ENCODE peak calls at places on chromosome 10, in seven cellular contexts. One of them, this sample, is unnamed.

GRCh38 chr10:117653170-117653515 is 110.6 kb downstream of the EMX2 start:
- DNase-seq in fibroblast of mammary gland: peak
- DNase-seq in HepG2: peak
- DNase-seq in cardiac muscle cell: no peak
- DNase-seq in hepatocyte: peak
- DNase-seq in brain microvascular endothelial cell: peak
- DNase-seq in AG09309: peak
- DNase-seq in this sample: no peak

GRCh38 chr10:96767611-96768010 is 47.3 kb upstream of the PIK3AP1 start:
- DNase-seq in AG09309: no peak
- DNase-seq in brain microvascular endothelial cell: no peak
- DNase-seq in hepatocyte: no peak
- DNase-seq in cardiac muscle cell: no peak
- DNase-seq in HepG2: no peak
- DNase-seq in fibroblast of mammary gland: no peak
- DNase-seq in this sample: no peak

GRCh38 chr10:42594246-42594650 is 44.1 kb downstream of the ZNF33B start:
- DNase-seq in brain microvascular endothelial cell: peak
- DNase-seq in hepatocyte: no peak
- DNase-seq in HepG2: no peak
- DNase-seq in cardiac muscle cell: no peak
- DNase-seq in fibroblast of mammary gland: peak
- DNase-seq in AG09309: peak
- DNase-seq in this sample: no peak

GRCh38 chr10:30970760-30971460 is 60.8 kb downstream of the ZNF438 start:
- DNase-seq in fibroblast of mammary gland: peak
- DNase-seq in hepatocyte: no peak
- DNase-seq in brain microvascular endothelial cell: no peak
- DNase-seq in HepG2: no peak
- DNase-seq in AG09309: no peak
- DNase-seq in cardiac muscle cell: no peak
- DNase-seq in this sample: no peak

GRCh38 chr10:103254538-103255325 is 9.0 kb downstream of the RPEL1 start:
- DNase-seq in HepG2: no peak
- DNase-seq in fibroblast of mammary gland: peak
- DNase-seq in hepatocyte: no peak
- DNase-seq in cardiac muscle cell: no peak
- DNase-seq in AG09309: no peak
- DNase-seq in brain microvascular endothelial cell: peak
- DNase-seq in this sample: no peak

GRCh38 chr10:133156674-133157579 is 3.1 kb upstream of the KNDC1 start:
- DNase-seq in brain microvascular endothelial cell: no peak
- DNase-seq in HepG2: no peak
- DNase-seq in hepatocyte: no peak
- DNase-seq in fibroblast of mammary gland: no peak
- DNase-seq in cardiac muscle cell: no peak
- DNase-seq in AG09309: no peak
- DNase-seq in this sample: no peak

GRCh38 chr10:88944813-88945212 is 7.8 kb downstream of the ACTA2 start:
- DNase-seq in fibroblast of mammary gland: no peak
- DNase-seq in hepatocyte: no peak
- DNase-seq in AG09309: no peak
- DNase-seq in cardiac muscle cell: no peak
- DNase-seq in HepG2: no peak
- DNase-seq in brain microvascular endothelial cell: no peak
- DNase-seq in this sample: no peak

GRCh38 chr10:119620241-119620753 is 23.5 kb upstream of the TIAL1 start:
- DNase-seq in brain microvascular endothelial cell: peak
- DNase-seq in fibroblast of mammary gland: peak
- DNase-seq in AG09309: no peak
- DNase-seq in HepG2: no peak
- DNase-seq in hepatocyte: no peak
- DNase-seq in cardiac muscle cell: no peak
- DNase-seq in this sample: no peak

GRCh38 chr10:123553810-123554430 is 112.2 kb upstream of the GPR26 start:
- DNase-seq in AG09309: no peak
- DNase-seq in fibroblast of mammary gland: no peak
- DNase-seq in cardiac muscle cell: no peak
- DNase-seq in HepG2: no peak
- DNase-seq in hepatocyte: no peak
- DNase-seq in brain microvascular endothelial cell: no peak
- DNase-seq in this sample: no peak

GRCh38 chr10:113480828-113481502 is 71.9 kb upstream of the HABP2 start:
- DNase-seq in AG09309: no peak
- DNase-seq in hepatocyte: no peak
- DNase-seq in brain microvascular endothelial cell: no peak
- DNase-seq in cardiac muscle cell: no peak
- DNase-seq in fibroblast of mammary gland: no peak
- DNase-seq in HepG2: no peak
- DNase-seq in this sample: no peak

GRCh38 chr10:63611078-63611477 is 89.9 kb downstream of the REEP3 start:
- DNase-seq in HepG2: no peak
- DNase-seq in AG09309: no peak
- DNase-seq in cardiac muscle cell: no peak
- DNase-seq in brain microvascular endothelial cell: no peak
- DNase-seq in hepatocyte: no peak
- DNase-seq in fibroblast of mammary gland: peak
- DNase-seq in this sample: no peak

GRCh38 chr10:121468726-121469125 is 129.5 kb downstream of the FGFR2 start:
- DNase-seq in cardiac muscle cell: no peak
- DNase-seq in fibroblast of mammary gland: no peak
- DNase-seq in hepatocyte: no peak
- DNase-seq in AG09309: no peak
- DNase-seq in HepG2: no peak
- DNase-seq in brain microvascular endothelial cell: no peak
- DNase-seq in this sample: no peak

GRCh38 chr10:110414563-110415309 is 83.0 kb upstream of the DUSP5 start:
- DNase-seq in hepatocyte: no peak
- DNase-seq in brain microvascular endothelial cell: peak
- DNase-seq in cardiac muscle cell: no peak
- DNase-seq in AG09309: no peak
- DNase-seq in HepG2: peak
- DNase-seq in fibroblast of mammary gland: no peak
- DNase-seq in this sample: no peak

GRCh38 chr10:59895629-59896116 is 10.7 kb downstream of the CCDC6 start:
- DNase-seq in AG09309: no peak
- DNase-seq in cardiac muscle cell: no peak
- DNase-seq in hepatocyte: peak
- DNase-seq in fibroblast of mammary gland: no peak
- DNase-seq in brain microvascular endothelial cell: no peak
- DNase-seq in HepG2: peak
- DNase-seq in this sample: no peak

GRCh38 chr10:688287-688620 is 1.2 kb downstream of the DIP2C start:
- DNase-seq in brain microvascular endothelial cell: no peak
- DNase-seq in hepatocyte: no peak
- DNase-seq in cardiac muscle cell: no peak
- DNase-seq in AG09309: no peak
- DNase-seq in HepG2: no peak
- DNase-seq in fibroblast of mammary gland: peak
- DNase-seq in this sample: no peak

GRCh38 chr10:76583711-76584161 is 1053.9 kb downstream of the KCNMA1 start:
- DNase-seq in hepatocyte: peak
- DNase-seq in AG09309: peak
- DNase-seq in cardiac muscle cell: peak
- DNase-seq in fibroblast of mammary gland: peak
- DNase-seq in HepG2: no peak
- DNase-seq in brain microvascular endothelial cell: peak
- DNase-seq in this sample: no peak

GRCh38 chr10:80168679-80169380 is 36.3 kb downstream of the PLAC9 start:
- DNase-seq in AG09309: no peak
- DNase-seq in HepG2: no peak
- DNase-seq in fibroblast of mammary gland: no peak
- DNase-seq in hepatocyte: no peak
- DNase-seq in cardiac muscle cell: no peak
- DNase-seq in brain microvascular endothelial cell: no peak
- DNase-seq in this sample: no peak

GRCh38 chr10:71077796-71078453 is 134.4 kb upstream of the UNC5B start:
- DNase-seq in HepG2: no peak
- DNase-seq in AG09309: no peak
- DNase-seq in fibroblast of mammary gland: no peak
- DNase-seq in cardiac muscle cell: no peak
- DNase-seq in hepatocyte: no peak
- DNase-seq in brain microvascular endothelial cell: no peak
- DNase-seq in this sample: peak

GRCh38 chr10:119279441-119279840 is 72.1 kb downstream of the GRK5 start:
- DNase-seq in AG09309: no peak
- DNase-seq in cardiac muscle cell: no peak
- DNase-seq in HepG2: no peak
- DNase-seq in brain microvascular endothelial cell: no peak
- DNase-seq in fibroblast of mammary gland: no peak
- DNase-seq in hepatocyte: no peak
- DNase-seq in this sample: no peak

GRCh38 chr10:34838366-34838900 is 23.3 kb upstream of the PARD3 start:
- DNase-seq in brain microvascular endothelial cell: no peak
- DNase-seq in hepatocyte: no peak
- DNase-seq in HepG2: no peak
- DNase-seq in fibroblast of mammary gland: no peak
- DNase-seq in AG09309: no peak
- DNase-seq in cardiac muscle cell: no peak
- DNase-seq in this sample: no peak

GRCh38 chr10:126940670-126941069 is 35.4 kb downstream of the DOCK1 start:
- DNase-seq in fibroblast of mammary gland: no peak
- DNase-seq in AG09309: no peak
- DNase-seq in cardiac muscle cell: no peak
- DNase-seq in hepatocyte: no peak
- DNase-seq in HepG2: no peak
- DNase-seq in brain microvascular endothelial cell: no peak
- DNase-seq in this sample: no peak

GRCh38 chr10:73289958-73290357 is 37.5 kb upstream of the MRPS16 start:
- DNase-seq in cardiac muscle cell: no peak
- DNase-seq in hepatocyte: no peak
- DNase-seq in fibroblast of mammary gland: no peak
- DNase-seq in HepG2: no peak
- DNase-seq in brain microvascular endothelial cell: no peak
- DNase-seq in AG09309: no peak
- DNase-seq in this sample: no peak

GRCh38 chr10:73096041-73096451 is 620 bp downstream of the P4HA1 start:
- DNase-seq in AG09309: no peak
- DNase-seq in HepG2: no peak
- DNase-seq in hepatocyte: peak
- DNase-seq in cardiac muscle cell: peak
- DNase-seq in fibroblast of mammary gland: peak
- DNase-seq in brain microvascular endothelial cell: peak
- DNase-seq in this sample: peak

GRCh38 chr10:36344240-36344639 is 702.1 kb upstream of the FZD8 start:
- DNase-seq in fibroblast of mammary gland: peak
- DNase-seq in brain microvascular endothelial cell: no peak
- DNase-seq in HepG2: no peak
- DNase-seq in AG09309: no peak
- DNase-seq in cardiac muscle cell: no peak
- DNase-seq in hepatocyte: no peak
- DNase-seq in this sample: no peak

GRCh38 chr10:36345770-36346169 is 703.7 kb upstream of the FZD8 start:
- DNase-seq in hepatocyte: no peak
- DNase-seq in cardiac muscle cell: no peak
- DNase-seq in brain microvascular endothelial cell: no peak
- DNase-seq in AG09309: no peak
- DNase-seq in fibroblast of mammary gland: peak
- DNase-seq in HepG2: no peak
- DNase-seq in this sample: no peak

GRCh38 chr10:36341466-36341865 is 699.4 kb upstream of the FZD8 start:
- DNase-seq in cardiac muscle cell: no peak
- DNase-seq in brain microvascular endothelial cell: peak
- DNase-seq in AG09309: no peak
- DNase-seq in hepatocyte: no peak
- DNase-seq in fibroblast of mammary gland: no peak
- DNase-seq in HepG2: no peak
- DNase-seq in this sample: no peak

GRCh38 chr10:36342781-36343180 is 700.7 kb upstream of the FZD8 start:
- DNase-seq in fibroblast of mammary gland: no peak
- DNase-seq in HepG2: no peak
- DNase-seq in hepatocyte: no peak
- DNase-seq in cardiac muscle cell: no peak
- DNase-seq in brain microvascular endothelial cell: no peak
- DNase-seq in AG09309: no peak
- DNase-seq in this sample: no peak

DNA sequence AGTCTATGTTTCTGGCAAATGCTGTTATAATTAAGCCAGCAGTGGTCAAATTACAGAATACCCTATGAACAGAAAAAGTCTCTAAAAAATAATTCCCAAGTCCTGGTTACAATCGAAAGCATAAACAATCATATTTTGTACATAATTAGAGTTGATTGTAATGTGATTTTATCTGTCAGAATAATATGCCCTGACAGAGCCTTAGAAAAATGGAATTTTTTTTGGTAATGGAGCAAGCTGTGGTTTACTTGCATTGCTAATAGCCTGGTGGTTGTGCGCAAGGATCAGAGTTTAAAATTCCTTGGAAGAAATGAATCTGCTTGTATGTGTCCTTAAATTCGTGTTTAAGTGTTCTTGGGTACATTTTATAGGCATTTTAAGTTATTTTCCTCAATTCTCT is 702.7 kb upstream of the FZD8 start:
- DNase-seq in HepG2: no peak
- DNase-seq in cardiac muscle cell: no peak
- DNase-seq in brain microvascular endothelial cell: no peak
- DNase-seq in fibroblast of mammary gland: no peak
- DNase-seq in AG09309: no peak
- DNase-seq in hepatocyte: no peak
- DNase-seq in this sample: no peak
- TF ChIP-seq CTCF in HepG2: no peak
- TF ChIP-seq CTCF in cardiac muscle cell: no peak
- TF ChIP-seq CTCF in brain microvascular endothelial cell: no peak
- TF ChIP-seq CTCF in fibroblast of mammary gland: no peak
- TF ChIP-seq CTCF in AG09309: no peak
- TF ChIP-seq CTCF in hepatocyte: no peak
- TF ChIP-seq CTCF in this sample: no peak

GRCh38 chr10:61662794-61663259 is at the start of gene CABCOCO1:
- DNase-seq in cardiac muscle cell: peak
- DNase-seq in brain microvascular endothelial cell: peak
- DNase-seq in AG09309: no peak
- DNase-seq in fibroblast of mammary gland: peak
- DNase-seq in HepG2: no peak
- DNase-seq in hepatocyte: peak
- DNase-seq in this sample: peak
- TF ChIP-seq CTCF in cardiac muscle cell: peak
- TF ChIP-seq CTCF in brain microvascular endothelial cell: no peak
- TF ChIP-seq CTCF in AG09309: peak
- TF ChIP-seq CTCF in fibroblast of mammary gland: no peak
- TF ChIP-seq CTCF in HepG2: peak
- TF ChIP-seq CTCF in hepatocyte: peak
- TF ChIP-seq CTCF in this sample: peak

GRCh38 chr10:23981520-23982309 is 227.2 kb upstream of the KIAA1217 start:
- DNase-seq in hepatocyte: no peak
- DNase-seq in HepG2: no peak
- DNase-seq in cardiac muscle cell: no peak
- DNase-seq in AG09309: no peak
- DNase-seq in brain microvascular endothelial cell: no peak
- DNase-seq in fibroblast of mammary gland: no peak
- DNase-seq in this sample: no peak
- TF ChIP-seq CTCF in hepatocyte: peak
- TF ChIP-seq CTCF in HepG2: no peak
- TF ChIP-seq CTCF in cardiac muscle cell: no peak
- TF ChIP-seq CTCF in AG09309: no peak
- TF ChIP-seq CTCF in brain microvascular endothelial cell: peak
- TF ChIP-seq CTCF in fibroblast of mammary gland: no peak
- TF ChIP-seq CTCF in this sample: no peak

GRCh38 chr10:81873932-81874816 is 820 bp upstream of the NRG3 start:
- DNase-seq in HepG2: no peak
- DNase-seq in cardiac muscle cell: peak
- DNase-seq in fibroblast of mammary gland: peak
- DNase-seq in hepatocyte: peak
- DNase-seq in AG09309: no peak
- DNase-seq in brain microvascular endothelial cell: peak
- DNase-seq in this sample: no peak
- TF ChIP-seq CTCF in HepG2: no peak
- TF ChIP-seq CTCF in cardiac muscle cell: no peak
- TF ChIP-seq CTCF in fibroblast of mammary gland: no peak
- TF ChIP-seq CTCF in hepatocyte: no peak
- TF ChIP-seq CTCF in AG09309: no peak
- TF ChIP-seq CTCF in brain microvascular endothelial cell: no peak
- TF ChIP-seq CTCF in this sample: no peak

This sample was measured in osteocyte.